ENCODE peak calls at places on chromosome 2, in seven cellular contexts. One of them, this sample, is unnamed.

GRCh38 chr2:32479224-32479623 is 122.4 kb downstream of the BIRC6 start:
- DNase-seq in naive thymus-derived CD4-positive, alpha-beta T cell: no peak
- DNase-seq in epithelial cell of prostate: no peak
- DNase-seq in CD4-positive, alpha-beta memory T cell: no peak
- DNase-seq in GM12878: no peak
- DNase-seq in neural progenitor cell: no peak
- DNase-seq in heart right ventricle: no peak
- DNase-seq in this sample: no peak

GRCh38 chr2:86271248-86271647 is 66.2 kb downstream of the REEP1 start:
- DNase-seq in naive thymus-derived CD4-positive, alpha-beta T cell: no peak
- DNase-seq in CD4-positive, alpha-beta memory T cell: no peak
- DNase-seq in neural progenitor cell: no peak
- DNase-seq in epithelial cell of prostate: no peak
- DNase-seq in GM12878: no peak
- DNase-seq in heart right ventricle: no peak
- DNase-seq in this sample: no peak

GRCh38 chr2:63488118-63488713 is 100.1 kb downstream of the WDPCP start:
- DNase-seq in GM12878: no peak
- DNase-seq in CD4-positive, alpha-beta memory T cell: no peak
- DNase-seq in epithelial cell of prostate: no peak
- DNase-seq in naive thymus-derived CD4-positive, alpha-beta T cell: no peak
- DNase-seq in neural progenitor cell: peak
- DNase-seq in heart right ventricle: peak
- DNase-seq in this sample: no peak

GRCh38 chr2:237243487-237243886 is 157.8 kb downstream of the COPS8 start:
- DNase-seq in neural progenitor cell: no peak
- DNase-seq in GM12878: no peak
- DNase-seq in CD4-positive, alpha-beta memory T cell: no peak
- DNase-seq in heart right ventricle: no peak
- DNase-seq in epithelial cell of prostate: no peak
- DNase-seq in naive thymus-derived CD4-positive, alpha-beta T cell: no peak
- DNase-seq in this sample: no peak

GRCh38 chr2:101473911-101474751 is 781 bp downstream of the RFX8 start:
- DNase-seq in neural progenitor cell: peak
- DNase-seq in heart right ventricle: peak
- DNase-seq in naive thymus-derived CD4-positive, alpha-beta T cell: peak
- DNase-seq in GM12878: no peak
- DNase-seq in epithelial cell of prostate: no peak
- DNase-seq in CD4-positive, alpha-beta memory T cell: peak
- DNase-seq in this sample: no peak

GRCh38 chr2:201157694-201158093 is 25.2 kb upstream of the CASP10 start:
- DNase-seq in naive thymus-derived CD4-positive, alpha-beta T cell: no peak
- DNase-seq in CD4-positive, alpha-beta memory T cell: no peak
- DNase-seq in heart right ventricle: no peak
- DNase-seq in epithelial cell of prostate: peak
- DNase-seq in neural progenitor cell: no peak
- DNase-seq in GM12878: no peak
- DNase-seq in this sample: no peak

GRCh38 chr2:203237501-203238238 is 1.1 kb upstream of the CYP20A1 start:
- DNase-seq in heart right ventricle: no peak
- DNase-seq in GM12878: no peak
- DNase-seq in naive thymus-derived CD4-positive, alpha-beta T cell: peak
- DNase-seq in neural progenitor cell: no peak
- DNase-seq in CD4-positive, alpha-beta memory T cell: no peak
- DNase-seq in epithelial cell of prostate: no peak
- DNase-seq in this sample: no peak

GRCh38 chr2:225737556-225737955 is 338.0 kb downstream of the NYAP2 start:
- DNase-seq in epithelial cell of prostate: peak
- DNase-seq in naive thymus-derived CD4-positive, alpha-beta T cell: no peak
- DNase-seq in GM12878: no peak
- DNase-seq in neural progenitor cell: no peak
- DNase-seq in heart right ventricle: no peak
- DNase-seq in CD4-positive, alpha-beta memory T cell: no peak
- DNase-seq in this sample: no peak

GRCh38 chr2:142867161-142867560 is 10.3 kb upstream of the KYNU start:
- DNase-seq in naive thymus-derived CD4-positive, alpha-beta T cell: no peak
- DNase-seq in neural progenitor cell: no peak
- DNase-seq in epithelial cell of prostate: peak
- DNase-seq in CD4-positive, alpha-beta memory T cell: no peak
- DNase-seq in GM12878: no peak
- DNase-seq in heart right ventricle: no peak
- DNase-seq in this sample: no peak

GRCh38 chr2:195575879-195576391 is 81.1 kb upstream of the SLC39A10 start:
- DNase-seq in heart right ventricle: no peak
- DNase-seq in GM12878: no peak
- DNase-seq in naive thymus-derived CD4-positive, alpha-beta T cell: no peak
- DNase-seq in neural progenitor cell: peak
- DNase-seq in CD4-positive, alpha-beta memory T cell: no peak
- DNase-seq in epithelial cell of prostate: no peak
- DNase-seq in this sample: no peak

GRCh38 chr2:176463527-176463926 is 194.3 kb downstream of the MTX2 start:
- DNase-seq in epithelial cell of prostate: no peak
- DNase-seq in heart right ventricle: no peak
- DNase-seq in naive thymus-derived CD4-positive, alpha-beta T cell: no peak
- DNase-seq in CD4-positive, alpha-beta memory T cell: no peak
- DNase-seq in GM12878: no peak
- DNase-seq in neural progenitor cell: no peak
- DNase-seq in this sample: no peak

GRCh38 chr2:12675352-12675795 is 41.4 kb upstream of the TRIB2 start:
- DNase-seq in neural progenitor cell: no peak
- DNase-seq in naive thymus-derived CD4-positive, alpha-beta T cell: no peak
- DNase-seq in heart right ventricle: no peak
- DNase-seq in GM12878: no peak
- DNase-seq in CD4-positive, alpha-beta memory T cell: no peak
- DNase-seq in epithelial cell of prostate: no peak
- DNase-seq in this sample: no peak

GRCh38 chr2:238790126-238790820 is 57.6 kb upstream of the TWIST2 start:
- DNase-seq in GM12878: no peak
- DNase-seq in CD4-positive, alpha-beta memory T cell: no peak
- DNase-seq in epithelial cell of prostate: no peak
- DNase-seq in heart right ventricle: no peak
- DNase-seq in neural progenitor cell: no peak
- DNase-seq in naive thymus-derived CD4-positive, alpha-beta T cell: no peak
- DNase-seq in this sample: no peak

GRCh38 chr2:177171418-177171865 is 41.2 kb upstream of the HNRNPA3 start:
- DNase-seq in naive thymus-derived CD4-positive, alpha-beta T cell: no peak
- DNase-seq in CD4-positive, alpha-beta memory T cell: no peak
- DNase-seq in neural progenitor cell: no peak
- DNase-seq in heart right ventricle: no peak
- DNase-seq in GM12878: no peak
- DNase-seq in epithelial cell of prostate: no peak
- DNase-seq in this sample: no peak

GRCh38 chr2:172134270-172134669 is 31.6 kb upstream of the DLX2 start:
- DNase-seq in naive thymus-derived CD4-positive, alpha-beta T cell: no peak
- DNase-seq in epithelial cell of prostate: no peak
- DNase-seq in GM12878: no peak
- DNase-seq in heart right ventricle: no peak
- DNase-seq in neural progenitor cell: no peak
- DNase-seq in CD4-positive, alpha-beta memory T cell: no peak
- DNase-seq in this sample: no peak

GRCh38 chr2:172129404-172129803 is 26.7 kb upstream of the DLX2 start:
- DNase-seq in naive thymus-derived CD4-positive, alpha-beta T cell: no peak
- DNase-seq in GM12878: no peak
- DNase-seq in CD4-positive, alpha-beta memory T cell: no peak
- DNase-seq in epithelial cell of prostate: no peak
- DNase-seq in neural progenitor cell: no peak
- DNase-seq in heart right ventricle: no peak
- DNase-seq in this sample: no peak

GRCh38 chr2:172128484-172128883 is 25.8 kb upstream of the DLX2 start:
- DNase-seq in CD4-positive, alpha-beta memory T cell: no peak
- DNase-seq in GM12878: no peak
- DNase-seq in heart right ventricle: no peak
- DNase-seq in naive thymus-derived CD4-positive, alpha-beta T cell: no peak
- DNase-seq in epithelial cell of prostate: no peak
- DNase-seq in neural progenitor cell: no peak
- DNase-seq in this sample: no peak

GRCh38 chr2:172135446-172135845 is 32.7 kb upstream of the DLX2 start:
- DNase-seq in CD4-positive, alpha-beta memory T cell: no peak
- DNase-seq in epithelial cell of prostate: no peak
- DNase-seq in heart right ventricle: no peak
- DNase-seq in naive thymus-derived CD4-positive, alpha-beta T cell: no peak
- DNase-seq in GM12878: no peak
- DNase-seq in neural progenitor cell: no peak
- DNase-seq in this sample: no peak

GRCh38 chr2:172131713-172132555 is 29.2 kb upstream of the DLX2 start:
- DNase-seq in naive thymus-derived CD4-positive, alpha-beta T cell: no peak
- DNase-seq in neural progenitor cell: peak
- DNase-seq in GM12878: no peak
- DNase-seq in CD4-positive, alpha-beta memory T cell: no peak
- DNase-seq in heart right ventricle: no peak
- DNase-seq in epithelial cell of prostate: no peak
- DNase-seq in this sample: no peak
- H3K27ac ChIP-seq in naive thymus-derived CD4-positive, alpha-beta T cell: no peak
- H3K27ac ChIP-seq in neural progenitor cell: peak
- H3K27ac ChIP-seq in GM12878: no peak
- H3K27ac ChIP-seq in CD4-positive, alpha-beta memory T cell: no peak
- H3K27ac ChIP-seq in heart right ventricle: no peak
- H3K27ac ChIP-seq in epithelial cell of prostate: no peak
- H3K27ac ChIP-seq in this sample: no peak

GRCh38 chr2:120624738-120625446 is 110.8 kb upstream of the GLI2 start:
- DNase-seq in epithelial cell of prostate: no peak
- DNase-seq in neural progenitor cell: no peak
- DNase-seq in heart right ventricle: no peak
- DNase-seq in naive thymus-derived CD4-positive, alpha-beta T cell: no peak
- DNase-seq in GM12878: no peak
- DNase-seq in CD4-positive, alpha-beta memory T cell: no peak
- DNase-seq in this sample: no peak

GRCh38 chr2:120626566-120626965 is 109.1 kb upstream of the GLI2 start:
- DNase-seq in epithelial cell of prostate: no peak
- DNase-seq in CD4-positive, alpha-beta memory T cell: no peak
- DNase-seq in GM12878: no peak
- DNase-seq in neural progenitor cell: no peak
- DNase-seq in naive thymus-derived CD4-positive, alpha-beta T cell: no peak
- DNase-seq in heart right ventricle: no peak
- DNase-seq in this sample: no peak

GRCh38 chr2:120628248-120628647 is 107.4 kb upstream of the GLI2 start:
- DNase-seq in heart right ventricle: no peak
- DNase-seq in neural progenitor cell: no peak
- DNase-seq in naive thymus-derived CD4-positive, alpha-beta T cell: no peak
- DNase-seq in epithelial cell of prostate: no peak
- DNase-seq in CD4-positive, alpha-beta memory T cell: no peak
- DNase-seq in GM12878: no peak
- DNase-seq in this sample: no peak

GRCh38 chr2:120624056-120624737 is 111.5 kb upstream of the GLI2 start:
- DNase-seq in heart right ventricle: no peak
- DNase-seq in CD4-positive, alpha-beta memory T cell: no peak
- DNase-seq in naive thymus-derived CD4-positive, alpha-beta T cell: no peak
- DNase-seq in neural progenitor cell: no peak
- DNase-seq in epithelial cell of prostate: no peak
- DNase-seq in GM12878: no peak
- DNase-seq in this sample: no peak

GRCh38 chr2:120625865-120626560 is 109.7 kb upstream of the GLI2 start:
- DNase-seq in CD4-positive, alpha-beta memory T cell: no peak
- DNase-seq in GM12878: no peak
- DNase-seq in epithelial cell of prostate: no peak
- DNase-seq in heart right ventricle: no peak
- DNase-seq in naive thymus-derived CD4-positive, alpha-beta T cell: no peak
- DNase-seq in neural progenitor cell: no peak
- DNase-seq in this sample: no peak
- H3K27ac ChIP-seq in CD4-positive, alpha-beta memory T cell: no peak
- H3K27ac ChIP-seq in GM12878: no peak
- H3K27ac ChIP-seq in epithelial cell of prostate: peak
- H3K27ac ChIP-seq in heart right ventricle: no peak
- H3K27ac ChIP-seq in naive thymus-derived CD4-positive, alpha-beta T cell: no peak
- H3K27ac ChIP-seq in neural progenitor cell: no peak
- H3K27ac ChIP-seq in this sample: no peak

DNA sequence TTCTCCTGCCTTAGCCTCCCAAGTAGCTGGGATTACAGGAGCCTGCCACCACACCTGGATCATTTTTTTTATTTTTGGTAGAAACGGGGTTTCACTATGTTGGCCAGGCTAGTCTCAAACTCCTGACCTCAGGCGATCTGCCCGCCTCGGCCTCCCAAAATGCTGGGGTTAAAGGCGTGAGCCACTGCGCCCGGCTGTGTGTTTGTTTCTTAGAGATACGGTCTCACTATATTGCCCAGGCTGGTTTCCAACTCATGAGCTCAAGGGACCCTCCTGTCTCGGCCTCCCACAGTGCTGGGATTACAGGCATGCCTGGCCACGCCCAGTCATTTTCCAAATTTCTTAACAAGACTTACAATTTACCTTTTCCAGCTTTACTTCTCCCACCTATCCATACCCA is 940 bp upstream of the MRPL19 start:
- DNase-seq in epithelial cell of prostate: no peak
- DNase-seq in CD4-positive, alpha-beta memory T cell: no peak
- DNase-seq in naive thymus-derived CD4-positive, alpha-beta T cell: no peak
- DNase-seq in GM12878: no peak
- DNase-seq in neural progenitor cell: no peak
- DNase-seq in heart right ventricle: no peak
- DNase-seq in this sample: no peak
- H3K27ac ChIP-seq in epithelial cell of prostate: no peak
- H3K27ac ChIP-seq in CD4-positive, alpha-beta memory T cell: no peak
- H3K27ac ChIP-seq in naive thymus-derived CD4-positive, alpha-beta T cell: no peak
- H3K27ac ChIP-seq in GM12878: no peak
- H3K27ac ChIP-seq in neural progenitor cell: no peak
- H3K27ac ChIP-seq in heart right ventricle: no peak
- H3K27ac ChIP-seq in this sample: peak

DNA sequence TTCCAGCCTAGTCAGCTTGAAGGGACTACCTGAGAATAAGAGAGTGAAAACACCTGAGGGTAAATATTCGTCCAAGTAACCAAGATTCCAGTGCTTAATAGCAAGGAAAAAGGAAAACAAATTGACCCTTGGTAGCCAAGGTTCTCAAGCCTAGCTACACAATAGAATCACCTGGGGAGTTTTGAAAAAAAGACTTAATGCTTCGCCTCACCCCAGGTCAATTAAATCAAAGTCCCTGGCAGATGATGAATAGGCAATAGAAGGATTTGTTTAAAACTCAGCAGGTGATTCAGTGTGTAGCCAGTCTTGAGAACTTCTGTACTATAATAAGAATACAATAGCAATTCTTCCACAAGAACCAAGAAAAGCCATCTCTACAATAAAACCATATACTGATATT is 500.2 kb downstream of the XIRP2 start:
- DNase-seq in epithelial cell of prostate: no peak
- DNase-seq in heart right ventricle: no peak
- DNase-seq in naive thymus-derived CD4-positive, alpha-beta T cell: no peak
- DNase-seq in neural progenitor cell: peak
- DNase-seq in GM12878: no peak
- DNase-seq in CD4-positive, alpha-beta memory T cell: no peak
- DNase-seq in this sample: no peak
- H3K27ac ChIP-seq in epithelial cell of prostate: no peak
- H3K27ac ChIP-seq in heart right ventricle: no peak
- H3K27ac ChIP-seq in naive thymus-derived CD4-positive, alpha-beta T cell: no peak
- H3K27ac ChIP-seq in neural progenitor cell: peak
- H3K27ac ChIP-seq in GM12878: no peak
- H3K27ac ChIP-seq in CD4-positive, alpha-beta memory T cell: no peak
- H3K27ac ChIP-seq in this sample: no peak